ENCODE peak calls at places on chromosomes 13 and 19, in seven cellular contexts. D, I, P, J, W, Y and N are unnamed samples.

GRCh38 chr13:107518780-107519179 is 696.6 kb downstream of the LIG4 start:
- DNase-seq in D (no peak), Y (no peak), J (no peak), W (no peak), P (no peak), I (no peak), N (no peak)

GRCh38 chr13:22403144-22403543 is 732.3 kb downstream of the FGF9 start:
- DNase-seq in D (no peak), P (no peak), J (no peak), W (no peak), Y (no peak), I (no peak), N (no peak)

GRCh38 chr19:13766095-13766481 is 1.8 kb downstream of the MRI1 start:
- DNase-seq in W (no peak), P (no peak), J (no peak), I (no peak), Y (no peak), D (no peak), N (no peak)

GRCh38 chr19:43765109-43765876 is 10.5 kb upstream of the SMG9 start:
- DNase-seq in P (no peak), W (peak; percentile 88), J (peak; percentile 98), Y (peak; percentile 30), D (no peak), I (peak; percentile 89), N (peak; percentile 81)

GRCh38 chr19:47417746-47418594 is 1.4 kb downstream of the MEIS3 start:
- DNase-seq in J (no peak), P (no peak), Y (no peak), W (no peak), I (no peak), D (no peak), N (no peak)

GRCh38 chr13:21913010-21913409 is 242.1 kb downstream of the FGF9 start:
- DNase-seq in D (no peak), W (no peak), P (no peak), I (no peak), Y (no peak), J (no peak), N (no peak)

GRCh38 chr19:29922972-29923371 is 19.1 kb upstream of the URI1 start:
- DNase-seq in D (no peak), I (no peak), J (no peak), Y (no peak), W (no peak), P (no peak), N (no peak)

GRCh38 chr13:91986771-91987515 is 588.5 kb downstream of the GPC5 start:
- DNase-seq in P (no peak), W (no peak), Y (no peak), D (no peak), J (no peak), I (no peak), N (no peak)

GRCh38 chr13:99339230-99339721 is 32.1 kb upstream of the GPR183 start:
- DNase-seq in P (no peak), W (no peak), D (no peak), Y (no peak), I (no peak), J (no peak), N (no peak)

GRCh38 chr13:99341969-99342722 is 34.9 kb upstream of the GPR183 start:
- DNase-seq in J (no peak), Y (no peak), W (no peak), I (no peak), P (no peak), D (no peak), N (no peak)

GRCh38 chr13:99342723-99343315 is 35.6 kb upstream of the GPR183 start:
- DNase-seq in I (no peak), P (no peak), W (no peak), J (no peak), Y (no peak), D (no peak), N (no peak)

GRCh38 chr13:99339736-99340392 is 32.7 kb upstream of the GPR183 start:
- DNase-seq in D (no peak), W (no peak), P (no peak), I (no peak), J (no peak), Y (no peak), N (no peak)

GRCh38 chr13:99340638-99341037 is 33.4 kb upstream of the GPR183 start:
- DNase-seq in Y (no peak), W (no peak), D (no peak), J (no peak), I (no peak), P (no peak), N (no peak)
- H3K27ac ChIP-seq in Y (no peak overlapping the region), W (no peak overlapping the region), D (no peak overlapping the region), J (no peak overlapping the region), I (no peak overlapping the region), P (no peak overlapping the region), N (no peak overlapping the region)

DNA sequence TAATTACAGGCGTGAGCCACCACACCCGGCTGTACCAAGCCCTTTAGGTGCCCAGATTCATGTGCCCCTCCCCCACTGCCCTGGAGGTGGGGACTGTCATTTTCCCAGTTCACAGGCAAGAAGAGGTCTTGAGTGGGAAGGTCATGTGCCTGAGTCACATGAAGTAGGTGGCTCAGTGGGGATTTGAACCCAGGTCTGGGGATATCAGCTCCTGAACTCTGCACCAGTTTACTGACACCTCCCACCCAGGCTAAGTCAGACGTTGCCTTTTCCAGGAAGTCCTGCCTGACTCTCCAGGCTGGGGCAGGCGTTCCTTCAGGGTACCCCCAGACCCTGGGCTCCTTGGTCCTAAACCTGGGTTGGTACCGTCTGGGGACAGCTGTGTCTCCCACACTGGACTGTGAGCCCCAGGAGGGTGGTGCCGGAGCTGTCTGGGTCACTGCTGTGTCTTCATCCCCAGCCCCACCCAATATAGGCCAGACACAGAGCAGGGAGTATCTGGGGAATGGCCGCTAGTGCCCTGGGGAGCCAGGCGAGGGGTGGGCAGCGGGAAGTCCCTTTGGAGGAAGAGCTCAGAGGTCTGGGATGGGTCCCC is 8.6 kb downstream of the VASP start:
- DNase-seq in W (no peak), Y (no peak), I (no peak), P (no peak), J (no peak), D (no peak), N (no peak)
- H3K27ac ChIP-seq in W (no peak overlapping the region), Y (no peak overlapping the region), I (no peak overlapping the region), P (no peak overlapping the region), J (no peak overlapping the region), D (no peak overlapping the region), N (no peak overlapping the region)

GRCh38 chr19:48540110-48540509 is 11.9 kb upstream of the SULT2B1 start:
- DNase-seq in P (no peak), D (no peak), Y (no peak), I (no peak), W (no peak), J (no peak), N (no peak)
- H3K27ac ChIP-seq in P (no peak overlapping the region), D (no peak overlapping the region), Y (no peak overlapping the region), I (no peak overlapping the region), W (no peak overlapping the region), J (no peak overlapping the region), N (no peak overlapping the region)

GRCh38 chr19:11198175-11198534 is 810 bp upstream of the KANK2 start:
- DNase-seq in I (no peak), W (no peak), Y (no peak), D (peak; percentile 31), P (no peak), J (no peak), N (no peak)
- H3K27ac ChIP-seq in I (peak overlapping the region; percentile 67), W (peak overlapping the region; percentile 95), Y (peak overlapping the region; percentile 98), D (peak overlapping the region; percentile 80), P (peak overlapping the region; percentile 27), J (no peak overlapping the region), N (no peak overlapping the region)

DNA sequence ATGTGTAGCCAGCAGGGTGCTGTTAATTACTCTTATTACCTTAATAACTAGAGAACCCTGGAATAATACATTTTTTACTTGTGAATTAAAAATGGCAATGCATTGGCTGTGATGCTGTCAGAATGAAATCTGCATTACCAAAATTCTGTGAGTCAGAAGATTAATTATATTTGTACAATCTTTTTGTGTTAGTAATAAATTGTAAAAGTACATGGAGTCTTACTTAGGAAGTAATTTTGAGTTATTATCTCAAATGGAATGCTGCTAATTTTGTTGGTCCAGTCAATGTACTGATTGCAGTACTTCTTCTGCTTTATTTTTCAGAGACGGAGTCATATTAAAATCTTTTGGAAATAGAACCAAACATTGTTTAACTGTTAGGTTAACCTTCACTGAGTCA is 152.0 kb upstream of the SLC10A2 start:
- DNase-seq in P (no peak), J (no peak), Y (no peak), D (no peak), I (no peak), W (no peak), N (no peak)
- H3K27ac ChIP-seq in P (no peak overlapping the region), J (peak overlapping the region; percentile 6), Y (no peak overlapping the region), D (no peak overlapping the region), I (no peak overlapping the region), W (no peak overlapping the region), N (no peak overlapping the region)

GRCh38 chr13:30696278-30697176 is 38.8 kb upstream of the ALOX5AP start:
- DNase-seq in I (no peak), D (no peak), Y (no peak), P (no peak), W (peak; percentile 17), J (no peak), N (no peak)

GRCh38 chr13:30698023-30698422 is 37.3 kb upstream of the ALOX5AP start:
- DNase-seq in Y (no peak), W (no peak), P (no peak), I (no peak), J (peak; percentile 20), D (no peak), N (peak; percentile 42)

GRCh38 chr13:30700364-30700763 is 35.0 kb upstream of the ALOX5AP start:
- DNase-seq in W (no peak), J (no peak), P (no peak), Y (no peak), I (no peak), D (no peak), N (no peak)

GRCh38 chr13:30698488-30699005 is 36.8 kb upstream of the ALOX5AP start:
- DNase-seq in J (no peak), D (no peak), I (no peak), W (no peak), Y (no peak), P (no peak), N (no peak)

DNA sequence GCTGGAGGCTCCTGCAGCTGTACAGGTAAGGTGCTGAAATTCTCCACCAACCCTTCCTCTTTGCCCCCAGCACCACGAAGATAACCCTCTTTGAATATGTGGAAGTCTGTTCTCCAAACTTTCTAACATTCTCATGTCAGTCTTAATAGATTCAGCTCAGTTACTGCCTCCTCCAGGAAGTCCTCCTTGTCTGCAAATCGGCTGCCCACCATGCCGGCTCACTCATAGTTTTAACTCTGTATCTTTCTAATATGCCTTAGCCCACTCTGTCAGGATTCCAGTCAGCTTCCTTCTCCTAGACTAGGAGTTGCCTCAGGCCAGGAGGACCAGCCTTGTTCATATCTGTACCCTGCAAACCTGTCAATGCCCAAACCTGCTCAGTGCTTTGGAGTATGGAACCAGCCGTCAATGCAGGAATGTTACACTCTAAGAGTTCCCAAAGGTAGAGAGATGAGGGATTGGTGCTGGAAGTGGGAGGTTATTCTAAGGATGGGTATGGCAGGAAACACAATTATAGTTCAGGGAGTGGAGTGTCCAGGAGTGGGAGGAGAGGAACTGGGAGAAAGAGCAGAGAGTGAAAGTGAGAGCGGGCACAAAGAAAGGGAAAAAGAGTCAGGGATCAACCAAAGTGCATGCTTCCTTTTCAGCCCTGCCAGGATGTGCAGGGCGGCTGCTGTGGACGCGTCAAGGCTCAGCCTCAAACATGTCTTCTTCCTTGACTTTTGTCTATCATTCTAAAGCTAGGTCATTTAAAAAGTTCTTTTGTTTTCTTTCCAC is 38.0 kb upstream of the ALOX5AP start:
- DNase-seq in J (no peak), D (no peak), I (no peak), P (no peak), Y (no peak), W (no peak), N (no peak)
- H3K27ac ChIP-seq in J (no peak overlapping the region), D (no peak overlapping the region), I (no peak overlapping the region), P (no peak overlapping the region), Y (no peak overlapping the region), W (no peak overlapping the region), N (peak overlapping the region; percentile 41)